ENCODE peak calls at places on chromosome 10, in ten cellular contexts. M is brain microvascular endothelial cell; F is PC-9; B is psoas muscle; G is astrocyte; Q is osteocyte; S is B cell; A is CD8-positive, alpha-beta T cell; P is PC-3; Y is left ventricle myocardium inferior. C is an unnamed sample.

GRCh38 chr10:98119891-98120290 is 14.6 kb upstream of the R3HCC1L start:
- DNase-seq in B (no peak), A (no peak), G (no peak), M (no peak), S (no peak), Y (no peak), F (no peak), Q (no peak), P (no peak), C (no peak)

GRCh38 chr10:14355750-14356149 is 25.0 kb upstream of the FRMD4A start:
- DNase-seq in A (no peak), S (no peak), G (no peak), B (no peak), F (no peak), Q (peak), Y (no peak), P (no peak), M (no peak), C (no peak)

GRCh38 chr10:2933041-2933440 is 134.3 kb upstream of the PFKP start:
- DNase-seq in A (no peak), P (no peak), F (no peak), B (no peak), S (no peak), G (no peak), M (no peak), Q (no peak), Y (no peak), C (no peak)

GRCh38 chr10:123991622-123992570 is 100.3 kb upstream of the CPXM2 start:
- DNase-seq in S (no peak), Y (no peak), P (no peak), B (peak), Q (peak), F (no peak), G (no peak), M (no peak), A (no peak), C (no peak)

GRCh38 chr10:76309744-76310441 is 878.5 kb downstream of the LRMDA start:
- DNase-seq in Y (no peak), S (no peak), B (no peak), M (no peak), G (peak), P (no peak), Q (no peak), F (no peak), A (no peak), C (peak)

GRCh38 chr10:122164028-122164601 is 107.0 kb upstream of the BTBD16 start:
- DNase-seq in P (no peak), Q (peak), M (no peak), A (no peak), S (no peak), B (no peak), F (no peak), G (peak), Y (no peak), C (no peak)

GRCh38 chr10:71832967-71833366 is 18.1 kb downstream of the PSAP start:
- DNase-seq in M (no peak), S (no peak), P (no peak), Q (no peak), Y (no peak), G (no peak), F (no peak), A (no peak), B (no peak), C (no peak)

GRCh38 chr10:34955391-34955790 is 134.8 kb downstream of the CUL2 start:
- DNase-seq in S (no peak), Y (no peak), Q (no peak), A (no peak), B (no peak), F (no peak), M (no peak), G (peak), P (no peak), C (no peak)

GRCh38 chr10:24463683-24464426 is 254.9 kb downstream of the KIAA1217 start:
- DNase-seq in S (no peak), B (no peak), G (peak), F (peak), A (no peak), Y (no peak), P (peak), M (peak), Q (no peak), C (peak)

GRCh38 chr10:28384557-28384956 is 81.7 kb upstream of the MPP7 start:
- DNase-seq in M (no peak), Y (no peak), B (no peak), G (no peak), P (no peak), A (no peak), Q (no peak), S (no peak), F (no peak), C (no peak)

GRCh38 chr10:62306663-62307062 is 38.0 kb upstream of the RTKN2 start:
- DNase-seq in F (no peak), Y (no peak), M (no peak), G (peak), P (no peak), Q (no peak), S (no peak), B (no peak), A (no peak), C (no peak)

GRCh38 chr10:58588673-58589265 is 76.1 kb downstream of the BICC1 start:
- DNase-seq in M (no peak), P (peak), B (peak), Y (no peak), G (no peak), Q (no peak), S (no peak), A (no peak), F (peak), C (no peak)

GRCh38 chr10:96830511-96831199 is 1.4 kb upstream of the LCOR start:
- DNase-seq in A (peak), P (peak), F (peak), B (no peak), Q (no peak), G (peak), Y (peak), S (peak), M (peak), C (peak)

GRCh38 chr10:133445268-133445732 is 8.4 kb upstream of the SCART1 start:
- DNase-seq in Y (no peak), F (no peak), Q (no peak), G (no peak), P (no peak), A (no peak), B (no peak), M (no peak), S (peak), C (no peak)

GRCh38 chr10:126061526-126061925 is 165.2 kb downstream of the FANK1 start:
- DNase-seq in M (no peak), A (no peak), G (no peak), Y (no peak), P (no peak), S (no peak), F (no peak), B (no peak), Q (no peak), C (no peak)

GRCh38 chr10:6543431-6544005 is 36.6 kb downstream of the PRKCQ start:
- DNase-seq in B (no peak), P (no peak), F (no peak), S (no peak), G (no peak), Y (no peak), Q (no peak), A (peak), M (no peak), C (no peak)

GRCh38 chr10:23156447-23157150 is 35.5 kb upstream of the PTF1A start:
- DNase-seq in F (no peak), G (no peak), B (no peak), Y (no peak), M (no peak), P (no peak), S (no peak), Q (no peak), A (no peak), C (no peak)

GRCh38 chr10:60444494-60445064 is 54.9 kb upstream of the ANK3 start:
- DNase-seq in P (peak), G (peak), A (no peak), Q (no peak), M (no peak), S (no peak), Y (no peak), B (no peak), F (no peak), C (peak)

GRCh38 chr10:5033061-5033770 is 29.6 kb upstream of the AKR1C2 start:
- DNase-seq in F (no peak), A (no peak), M (peak), P (peak), B (no peak), Y (no peak), S (no peak), Q (no peak), G (peak), C (peak)

GRCh38 chr10:44386546-44387052 is 1.7 kb upstream of the CXCL12 start:
- DNase-seq in Q (peak), P (peak), F (peak), Y (peak), B (peak), G (no peak), A (no peak), M (peak), S (peak), C (peak)

DNA sequence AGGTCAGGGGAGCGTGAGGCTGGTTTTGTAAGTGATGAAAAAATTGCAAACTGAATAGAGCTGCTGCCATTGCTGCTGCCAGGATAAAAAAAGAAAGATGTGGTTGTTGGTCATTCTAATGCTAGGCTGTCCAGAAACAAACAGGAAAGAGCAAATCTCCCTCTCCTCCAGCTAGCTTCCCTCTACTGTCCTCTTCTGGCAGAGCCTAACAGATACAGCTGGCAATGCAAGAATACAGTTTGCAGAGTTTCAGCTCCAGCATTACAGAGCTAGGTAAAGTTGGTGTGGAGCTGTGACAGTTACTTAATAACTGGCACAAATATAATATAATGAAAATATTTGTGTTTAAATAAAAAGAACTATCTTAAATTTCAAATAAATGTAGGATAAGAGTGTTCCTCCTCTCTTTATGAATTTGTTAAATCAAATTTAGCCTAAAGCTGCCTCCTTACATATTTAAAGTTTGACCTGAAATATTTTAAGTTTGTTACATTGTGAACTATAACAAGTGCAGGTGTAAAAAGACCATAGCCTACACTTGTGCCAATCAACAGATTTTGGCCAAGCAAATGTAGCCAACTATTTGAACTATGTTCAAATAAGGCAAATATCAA is 407.7 kb downstream of the SH2D4B start:
- DNase-seq in B (no peak), P (no peak), A (no peak), S (no peak), Y (no peak), F (no peak), M (no peak), Q (no peak), G (no peak), C (no peak)
- TF ChIP-seq CTCF in B (peak), P (no peak), A (no peak), S (no peak), Y (peak), F (peak), M (no peak), Q (no peak), G (peak), C (no peak)

GRCh38 chr10:120607016-120607709 is 150.1 kb downstream of the PLPP4 start:
- DNase-seq in B (no peak), P (peak), S (no peak), M (peak), F (no peak), Y (no peak), G (peak), Q (no peak), A (no peak), C (peak)
- TF ChIP-seq CTCF in B (no peak), P (no peak), S (no peak), M (no peak), F (no peak), Y (no peak), G (no peak), Q (no peak), A (no peak), C (peak)

GRCh38 chr10:88428976-88429375 is 154.1 kb downstream of the RNLS start:
- DNase-seq in P (no peak), S (no peak), B (no peak), Q (no peak), Y (no peak), A (no peak), G (no peak), F (no peak), M (no peak), C (no peak)

GRCh38 chr10:88431103-88431502 is 152.0 kb downstream of the RNLS start:
- DNase-seq in G (no peak), Q (no peak), M (no peak), Y (no peak), P (no peak), A (no peak), B (no peak), S (no peak), F (no peak), C (no peak)

GRCh38 chr10:88428442-88428841 is 154.7 kb downstream of the RNLS start:
- DNase-seq in P (no peak), G (peak), M (peak), Y (no peak), S (no peak), F (peak), Q (no peak), B (no peak), A (no peak), C (peak)

GRCh38 chr10:88437411-88437810 is 145.7 kb downstream of the RNLS start:
- DNase-seq in F (no peak), A (no peak), S (no peak), P (no peak), G (no peak), B (no peak), Q (no peak), M (no peak), Y (no peak), C (no peak)

GRCh38 chr10:88433551-88434186 is 149.4 kb downstream of the RNLS start:
- DNase-seq in Q (no peak), G (no peak), B (no peak), S (no peak), P (no peak), F (no peak), A (no peak), M (no peak), Y (no peak), C (no peak)
- TF ChIP-seq CTCF in Q (no peak), G (no peak), B (no peak), S (no peak), P (no peak), F (no peak), A (no peak), M (no peak), Y (no peak), C (no peak)

GRCh38 chr10:78432582-78432981 is 398.9 kb downstream of the RPS24 start:
- DNase-seq in Y (no peak), G (no peak), P (peak), F (no peak), B (peak), Q (no peak), A (no peak), S (no peak), M (no peak), C (no peak)
- TF ChIP-seq CTCF in Y (peak), G (no peak), P (peak), F (no peak), B (no peak), Q (peak), A (no peak), S (no peak), M (peak), C (peak)

DNA sequence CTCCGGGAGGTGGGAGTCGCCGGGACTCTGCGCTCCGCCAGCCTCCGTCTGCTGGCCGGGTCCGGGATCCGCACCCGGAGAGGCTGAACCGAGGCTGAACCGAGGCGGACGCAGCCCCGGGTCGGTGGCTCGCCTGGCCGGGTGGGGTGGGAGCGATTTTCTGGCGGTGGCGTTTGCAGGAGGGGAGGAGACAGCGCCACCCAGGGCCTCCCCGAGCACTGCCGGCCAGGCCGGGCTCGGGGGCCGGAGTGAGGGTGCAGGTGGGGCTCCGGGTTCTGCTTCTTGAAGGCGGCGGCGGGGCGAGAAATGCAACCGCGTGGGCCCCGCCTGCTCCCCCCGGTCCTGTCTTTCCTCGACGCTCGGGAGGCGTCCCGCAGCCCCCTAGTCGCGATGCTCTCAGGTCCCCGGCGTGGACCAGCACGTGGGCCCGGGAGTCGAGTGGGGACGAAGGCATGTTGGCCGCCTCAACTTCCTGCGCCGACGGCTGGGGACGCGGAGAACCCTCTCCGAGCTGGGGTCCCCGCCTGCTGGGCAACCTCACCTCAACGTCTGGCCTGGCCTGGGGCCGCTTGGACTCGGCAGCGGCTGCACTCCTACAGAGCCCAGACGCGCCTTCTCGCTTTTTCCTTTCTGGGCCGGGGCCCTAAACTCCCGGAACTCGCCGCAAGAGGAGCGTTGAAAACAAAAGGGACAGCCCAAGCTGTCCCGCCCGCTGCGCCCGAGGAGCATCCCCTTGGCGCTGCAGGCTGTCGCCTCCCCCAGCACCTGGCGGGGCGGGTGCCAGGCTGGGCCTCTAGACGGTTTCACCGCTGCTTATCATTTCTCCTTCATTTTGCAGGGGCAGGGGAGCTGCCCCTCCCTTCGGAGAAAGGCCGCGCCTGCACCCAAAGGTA is 25.2 kb upstream of the VAX1 start:
- DNase-seq in S (peak), F (no peak), Q (no peak), A (no peak), P (no peak), M (no peak), Y (no peak), B (no peak), G (no peak), C (no peak)
- TF ChIP-seq CTCF in S (no peak), F (no peak), Q (peak), A (no peak), P (no peak), M (peak), Y (no peak), B (no peak), G (no peak), C (peak)

GRCh38 chr10:80861882-80862281 is 324.2 kb downstream of the SH2D4B start:
- DNase-seq in B (no peak), S (no peak), P (no peak), G (no peak), Y (no peak), Q (no peak), A (no peak), F (no peak), M (no peak), C (no peak)
- TF ChIP-seq CTCF in B (no peak), S (no peak), P (no peak), G (no peak), Y (no peak), Q (no peak), A (no peak), F (no peak), M (no peak), C (no peak)

GRCh38 chr10:91604462-91604935 is 28.4 kb downstream of the PPP1R3C start:
- DNase-seq in S (no peak), Y (no peak), G (peak), F (no peak), M (peak), Q (no peak), P (no peak), A (no peak), B (no peak), C (no peak)
- TF ChIP-seq CTCF in S (no peak), Y (peak), G (no peak), F (no peak), M (peak), Q (peak), P (no peak), A (no peak), B (no peak), C (peak)

GRCh38 chr10:555682-556350 is 133.7 kb downstream of the DIP2C start:
- DNase-seq in P (no peak), F (no peak), G (no peak), S (no peak), M (no peak), A (no peak), B (no peak), Q (no peak), Y (no peak), C (no peak)
- TF ChIP-seq CTCF in P (no peak), F (no peak), G (no peak), S (no peak), M (no peak), A (no peak), B (no peak), Q (no peak), Y (no peak), C (no peak)

DNA sequence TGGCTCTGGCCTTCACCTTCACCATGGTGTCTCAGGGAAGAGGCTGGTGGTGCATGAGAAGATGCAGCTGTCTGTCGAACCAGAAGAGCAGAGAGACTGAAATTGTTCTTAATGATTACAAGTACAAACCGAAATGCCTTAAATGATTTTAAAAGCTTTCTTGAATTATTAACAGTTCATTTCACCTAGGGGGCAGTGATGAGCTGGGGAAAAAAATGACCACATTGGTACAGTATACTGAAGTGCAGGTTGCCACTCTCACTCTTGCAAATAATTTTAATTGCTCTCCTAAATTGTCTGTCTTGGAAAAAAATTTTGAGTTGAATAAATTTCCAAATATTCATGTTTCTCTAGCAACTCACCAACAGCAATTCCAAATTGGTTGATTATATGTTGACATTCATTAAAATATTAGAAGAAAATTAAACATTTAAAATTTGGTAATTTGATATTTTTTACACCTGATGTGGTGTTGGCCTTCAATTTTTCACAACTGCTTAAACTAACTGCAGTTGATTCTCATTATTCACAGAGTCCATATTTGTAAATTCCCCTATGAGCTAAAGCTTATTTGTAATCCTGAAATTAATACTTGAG is 692.6 kb downstream of the ZWINT start:
- DNase-seq in A (no peak), B (no peak), F (no peak), M (no peak), P (peak), S (no peak), Q (no peak), G (no peak), Y (no peak), C (no peak)
- TF ChIP-seq CTCF in A (no peak), B (no peak), F (peak), M (peak), P (peak), S (no peak), Q (peak), G (peak), Y (peak), C (peak)

GRCh38 chr10:114543456-114543855 is 114.6 kb downstream of the ABLIM1 start:
- DNase-seq in A (no peak), Q (no peak), P (no peak), F (no peak), Y (no peak), G (no peak), B (no peak), M (no peak), S (no peak), C (no peak)
- TF ChIP-seq CTCF in A (no peak), Q (no peak), P (no peak), F (no peak), Y (no peak), G (no peak), B (no peak), M (no peak), S (no peak), C (no peak)

C was measured in HFFc6.